ENCODE peak calls at places on chromosomes 2 and 18, in seven cellular contexts. One of them, this sample, is unnamed.

GRCh38 chr2:117980783-117981676 is 32.8 kb downstream of the CCDC93 start:
- DNase-seq in GM06990: no peak
- DNase-seq in body of pancreas: no peak
- DNase-seq in tibial artery: no peak
- DNase-seq in lower lobe of right lung: no peak
- DNase-seq in spleen: peak
- DNase-seq in foreskin fibroblast: peak
- DNase-seq in this sample: peak

GRCh38 chr2:46014911-46015654 is 282.1 kb upstream of the EPAS1 start:
- DNase-seq in foreskin fibroblast: no peak
- DNase-seq in GM06990: no peak
- DNase-seq in spleen: no peak
- DNase-seq in lower lobe of right lung: no peak
- DNase-seq in tibial artery: no peak
- DNase-seq in body of pancreas: no peak
- DNase-seq in this sample: no peak

GRCh38 chr2:217919204-217919603 is 83.6 kb downstream of the TNS1 start:
- DNase-seq in tibial artery: no peak
- DNase-seq in spleen: no peak
- DNase-seq in GM06990: no peak
- DNase-seq in foreskin fibroblast: no peak
- DNase-seq in body of pancreas: no peak
- DNase-seq in lower lobe of right lung: peak
- DNase-seq in this sample: no peak

GRCh38 chr2:55500025-55500424 is 19.5 kb upstream of the CFAP36 start:
- DNase-seq in body of pancreas: no peak
- DNase-seq in lower lobe of right lung: no peak
- DNase-seq in foreskin fibroblast: peak
- DNase-seq in tibial artery: no peak
- DNase-seq in spleen: no peak
- DNase-seq in GM06990: no peak
- DNase-seq in this sample: peak

GRCh38 chr2:43397821-43398220 is 171.4 kb upstream of the ZFP36L2 start:
- DNase-seq in foreskin fibroblast: no peak
- DNase-seq in GM06990: no peak
- DNase-seq in spleen: no peak
- DNase-seq in tibial artery: no peak
- DNase-seq in body of pancreas: no peak
- DNase-seq in lower lobe of right lung: no peak
- DNase-seq in this sample: no peak

GRCh38 chr18:14098428-14098827 is 33.8 kb downstream of the ZNF519 start:
- DNase-seq in body of pancreas: no peak
- DNase-seq in tibial artery: no peak
- DNase-seq in foreskin fibroblast: no peak
- DNase-seq in GM06990: no peak
- DNase-seq in lower lobe of right lung: no peak
- DNase-seq in spleen: no peak
- DNase-seq in this sample: no peak

GRCh38 chr2:191374939-191375338 is 129.7 kb downstream of the MYO1B start:
- DNase-seq in GM06990: no peak
- DNase-seq in spleen: no peak
- DNase-seq in lower lobe of right lung: no peak
- DNase-seq in tibial artery: no peak
- DNase-seq in foreskin fibroblast: no peak
- DNase-seq in body of pancreas: no peak
- DNase-seq in this sample: no peak

GRCh38 chr2:236776695-236777251 is 207.1 kb downstream of the ACKR3 start:
- DNase-seq in body of pancreas: no peak
- DNase-seq in spleen: no peak
- DNase-seq in foreskin fibroblast: peak
- DNase-seq in lower lobe of right lung: no peak
- DNase-seq in tibial artery: peak
- DNase-seq in GM06990: no peak
- DNase-seq in this sample: peak

GRCh38 chr18:59200787-59201186 is 19.2 kb upstream of the GRP start:
- DNase-seq in spleen: no peak
- DNase-seq in tibial artery: no peak
- DNase-seq in body of pancreas: no peak
- DNase-seq in lower lobe of right lung: no peak
- DNase-seq in foreskin fibroblast: no peak
- DNase-seq in GM06990: no peak
- DNase-seq in this sample: peak

GRCh38 chr2:212893216-212893615 is 258.2 kb downstream of the IKZF2 start:
- DNase-seq in tibial artery: no peak
- DNase-seq in spleen: no peak
- DNase-seq in lower lobe of right lung: no peak
- DNase-seq in foreskin fibroblast: no peak
- DNase-seq in body of pancreas: no peak
- DNase-seq in GM06990: no peak
- DNase-seq in this sample: no peak

GRCh38 chr18:28359177-28359576 is 182.2 kb upstream of the CDH2 start:
- DNase-seq in foreskin fibroblast: no peak
- DNase-seq in GM06990: no peak
- DNase-seq in lower lobe of right lung: no peak
- DNase-seq in tibial artery: no peak
- DNase-seq in spleen: no peak
- DNase-seq in body of pancreas: no peak
- DNase-seq in this sample: no peak

GRCh38 chr2:54416166-54416798 is 39.8 kb upstream of the SPTBN1 start:
- DNase-seq in spleen: no peak
- DNase-seq in tibial artery: no peak
- DNase-seq in lower lobe of right lung: peak
- DNase-seq in GM06990: no peak
- DNase-seq in foreskin fibroblast: peak
- DNase-seq in body of pancreas: no peak
- DNase-seq in this sample: no peak

GRCh38 chr2:41899189-41899588 is 148.6 kb upstream of the PKDCC start:
- DNase-seq in foreskin fibroblast: no peak
- DNase-seq in GM06990: no peak
- DNase-seq in tibial artery: no peak
- DNase-seq in lower lobe of right lung: no peak
- DNase-seq in body of pancreas: no peak
- DNase-seq in spleen: no peak
- DNase-seq in this sample: no peak

GRCh38 chr2:189466656-189467055 is 25.4 kb downstream of the WDR75 start:
- DNase-seq in foreskin fibroblast: no peak
- DNase-seq in tibial artery: no peak
- DNase-seq in GM06990: no peak
- DNase-seq in body of pancreas: no peak
- DNase-seq in spleen: no peak
- DNase-seq in lower lobe of right lung: no peak
- DNase-seq in this sample: peak

GRCh38 chr18:77062518-77063003 is 70.0 kb downstream of the MBP start:
- DNase-seq in body of pancreas: no peak
- DNase-seq in tibial artery: no peak
- DNase-seq in GM06990: peak
- DNase-seq in foreskin fibroblast: no peak
- DNase-seq in spleen: no peak
- DNase-seq in lower lobe of right lung: no peak
- DNase-seq in this sample: no peak

GRCh38 chr18:8212893-8213805 is 396.1 kb upstream of the RAB12 start:
- DNase-seq in body of pancreas: no peak
- DNase-seq in lower lobe of right lung: no peak
- DNase-seq in GM06990: no peak
- DNase-seq in foreskin fibroblast: peak
- DNase-seq in tibial artery: no peak
- DNase-seq in spleen: no peak
- DNase-seq in this sample: peak

GRCh38 chr2:159228006-159228655 is 58.4 kb downstream of the WDSUB1 start:
- DNase-seq in spleen: no peak
- DNase-seq in lower lobe of right lung: no peak
- DNase-seq in GM06990: no peak
- DNase-seq in tibial artery: no peak
- DNase-seq in foreskin fibroblast: peak
- DNase-seq in body of pancreas: no peak
- DNase-seq in this sample: peak

GRCh38 chr18:79470547-79470946 is 74.8 kb downstream of the NFATC1 start:
- DNase-seq in spleen: no peak
- DNase-seq in GM06990: no peak
- DNase-seq in lower lobe of right lung: no peak
- DNase-seq in foreskin fibroblast: no peak
- DNase-seq in tibial artery: no peak
- DNase-seq in body of pancreas: no peak
- DNase-seq in this sample: no peak

GRCh38 chr2:128172191-128172590 is 81.2 kb downstream of the UGGT1 start:
- DNase-seq in foreskin fibroblast: no peak
- DNase-seq in GM06990: no peak
- DNase-seq in body of pancreas: no peak
- DNase-seq in lower lobe of right lung: no peak
- DNase-seq in spleen: no peak
- DNase-seq in tibial artery: no peak
- DNase-seq in this sample: no peak
- TF ChIP-seq CTCF in foreskin fibroblast: peak
- TF ChIP-seq CTCF in GM06990: no peak
- TF ChIP-seq CTCF in body of pancreas: no peak
- TF ChIP-seq CTCF in lower lobe of right lung: no peak
- TF ChIP-seq CTCF in spleen: no peak
- TF ChIP-seq CTCF in tibial artery: no peak
- TF ChIP-seq CTCF in this sample: peak

GRCh38 chr18:45974088-45974536 is 7.0 kb upstream of the EPG5 start:
- DNase-seq in foreskin fibroblast: peak
- DNase-seq in spleen: no peak
- DNase-seq in body of pancreas: peak
- DNase-seq in tibial artery: no peak
- DNase-seq in GM06990: no peak
- DNase-seq in lower lobe of right lung: no peak
- DNase-seq in this sample: peak
- TF ChIP-seq CTCF in foreskin fibroblast: peak
- TF ChIP-seq CTCF in spleen: peak
- TF ChIP-seq CTCF in body of pancreas: peak
- TF ChIP-seq CTCF in tibial artery: peak
- TF ChIP-seq CTCF in GM06990: peak
- TF ChIP-seq CTCF in lower lobe of right lung: peak
- TF ChIP-seq CTCF in this sample: peak

GRCh38 chr2:192741889-192742288 is 547.2 kb upstream of the TMEFF2 start:
- DNase-seq in foreskin fibroblast: no peak
- DNase-seq in GM06990: no peak
- DNase-seq in lower lobe of right lung: no peak
- DNase-seq in tibial artery: no peak
- DNase-seq in spleen: no peak
- DNase-seq in body of pancreas: no peak
- DNase-seq in this sample: no peak
- TF ChIP-seq CTCF in foreskin fibroblast: no peak
- TF ChIP-seq CTCF in GM06990: no peak
- TF ChIP-seq CTCF in lower lobe of right lung: no peak
- TF ChIP-seq CTCF in tibial artery: no peak
- TF ChIP-seq CTCF in spleen: no peak
- TF ChIP-seq CTCF in body of pancreas: no peak
- TF ChIP-seq CTCF in this sample: no peak

DNA sequence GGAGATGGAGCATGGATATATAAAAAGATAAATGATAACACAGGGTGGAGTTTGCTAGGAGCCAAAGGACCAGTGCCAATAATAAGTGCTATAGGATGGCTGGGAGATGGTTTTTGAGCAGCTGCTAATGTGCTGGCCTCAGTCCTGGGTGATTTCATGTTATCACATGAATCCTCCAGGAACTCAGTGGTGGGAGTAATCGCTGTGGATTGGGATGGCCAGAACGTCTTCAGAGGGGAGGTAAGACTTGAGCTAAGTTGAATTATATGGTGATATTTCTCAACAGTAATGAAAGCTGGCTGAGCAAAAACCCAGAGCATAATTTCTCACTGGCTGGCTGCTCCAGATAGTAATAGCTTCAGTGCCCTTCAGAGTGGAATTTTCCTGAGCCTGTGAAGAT is 441.4 kb downstream of the SLC4A3 start:
- DNase-seq in GM06990: no peak
- DNase-seq in foreskin fibroblast: no peak
- DNase-seq in body of pancreas: no peak
- DNase-seq in tibial artery: no peak
- DNase-seq in spleen: no peak
- DNase-seq in lower lobe of right lung: no peak
- DNase-seq in this sample: no peak
- TF ChIP-seq CTCF in GM06990: no peak
- TF ChIP-seq CTCF in foreskin fibroblast: no peak
- TF ChIP-seq CTCF in body of pancreas: no peak
- TF ChIP-seq CTCF in tibial artery: no peak
- TF ChIP-seq CTCF in spleen: no peak
- TF ChIP-seq CTCF in lower lobe of right lung: no peak
- TF ChIP-seq CTCF in this sample: no peak

DNA sequence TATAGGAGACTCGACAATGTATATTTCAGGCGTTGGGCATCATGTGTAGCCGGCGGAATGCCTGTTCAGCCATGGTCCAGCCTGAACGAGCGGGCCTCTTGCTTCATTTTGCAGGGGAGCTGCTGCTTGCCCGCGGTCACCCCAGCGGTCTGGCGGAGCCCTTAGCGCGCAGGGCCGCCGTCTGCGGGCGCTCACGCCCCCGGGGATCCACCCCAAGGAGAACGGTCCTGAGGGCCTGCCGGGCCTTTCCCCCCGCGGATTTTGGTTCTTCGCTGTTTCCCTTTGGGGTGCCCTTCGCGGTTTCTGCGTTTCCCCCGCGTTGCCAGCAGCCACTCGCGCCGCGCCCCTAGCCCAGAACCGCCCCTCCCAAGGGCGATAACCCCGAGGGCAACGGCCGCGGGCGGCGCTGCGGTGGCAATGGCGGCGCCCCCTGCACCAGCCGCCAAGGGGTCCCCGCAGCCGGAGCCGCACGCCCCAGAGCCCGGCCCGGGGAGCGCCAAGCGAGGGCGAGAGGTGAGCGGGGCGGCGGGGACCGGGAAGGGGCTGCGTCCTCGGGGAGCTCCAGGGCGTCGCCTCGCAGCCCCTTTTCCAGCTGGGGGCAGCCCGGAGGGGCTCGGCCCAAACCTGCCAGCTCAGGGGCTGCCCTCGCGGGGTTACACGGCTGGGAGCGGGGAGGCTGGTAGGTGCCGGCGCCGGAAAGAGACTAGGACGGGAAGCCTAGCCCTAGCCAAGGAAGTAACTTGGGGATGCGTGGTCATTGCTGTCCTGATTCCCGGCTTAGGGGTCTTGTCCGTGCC is at the start of gene MFSD2B:
- DNase-seq in foreskin fibroblast: no peak
- DNase-seq in lower lobe of right lung: no peak
- DNase-seq in GM06990: no peak
- DNase-seq in spleen: no peak
- DNase-seq in tibial artery: no peak
- DNase-seq in body of pancreas: no peak
- DNase-seq in this sample: no peak
- TF ChIP-seq CTCF in foreskin fibroblast: no peak
- TF ChIP-seq CTCF in lower lobe of right lung: no peak
- TF ChIP-seq CTCF in GM06990: no peak
- TF ChIP-seq CTCF in spleen: no peak
- TF ChIP-seq CTCF in tibial artery: no peak
- TF ChIP-seq CTCF in body of pancreas: no peak
- TF ChIP-seq CTCF in this sample: no peak